ENCODE peak calls at places on chromosomes 1 and 21, in five cellular contexts. U, P, G, O and J are unnamed samples.
A peak's percentile ranks its signal among the peaks of the same experiment; 100 is the strongest.

GRCh38 chr1:168513656-168514404 is 30.0 kb downstream of the XCL2 start:
- DNase-seq in G (no peak), P (no peak), O (no peak), U (no peak), J (peak; percentile 23)

GRCh38 chr1:225388372-225388771 is 39.5 kb downstream of the LBR start:
- DNase-seq in O (peak; percentile 5), P (no peak), U (no peak), G (no peak), J (peak; percentile 1)

GRCh38 chr1:116988908-116989307 is 12.7 kb upstream of the CD101 start:
- DNase-seq in O (no peak), G (no peak), U (no peak), P (no peak), J (no peak)

GRCh38 chr21:25767921-25768320 is 33.1 kb downstream of the GABPA start:
- DNase-seq in O (no peak), P (no peak), U (no peak), G (no peak), J (no peak)

GRCh38 chr1:223739366-223740057 is 27.2 kb downstream of the CAPN2 start:
- DNase-seq in G (no peak), O (no peak), P (no peak), U (no peak), J (no peak)

GRCh38 chr1:8821084-8821483 is 3.6 kb upstream of the RERE start:
- DNase-seq in O (no peak), U (no peak), G (no peak), P (no peak), J (no peak)

GRCh38 chr1:3323021-3323790 is 131.3 kb upstream of the ARHGEF16 start:
- DNase-seq in G (no peak), P (peak; percentile 74), O (no peak), U (no peak), J (no peak)

GRCh38 chr21:35150562-35151226 is 101.6 kb upstream of the RUNX1 start:
- DNase-seq in U (no peak), P (no peak), O (peak; percentile 73), G (no peak), J (peak; percentile 47)

GRCh38 chr1:58773406-58773840 is 10.4 kb downstream of the JUN start:
- DNase-seq in O (peak; percentile 84), G (no peak), U (no peak), P (peak; percentile 21), J (peak; percentile 86)

GRCh38 chr1:208242829-208243521 is 1.2 kb downstream of the PLXNA2 start:
- DNase-seq in O (no peak), G (no peak), U (peak; percentile 45), P (peak; percentile 78), J (peak; percentile 48)

GRCh38 chr1:24009406-24009805 is 29.3 kb upstream of the SRSF10 start:
- DNase-seq in G (no peak), U (no peak), P (no peak), O (peak; percentile 78), J (no peak)

GRCh38 chr1:163069655-163070277 is 605 bp downstream of the RGS4 start:
- DNase-seq in P (no peak), U (no peak), O (no peak), G (no peak), J (no peak)

GRCh38 chr21:45846373-45847160 is 135.0 kb upstream of the COL6A1 start:
- DNase-seq in U (no peak), G (no peak), P (no peak), O (peak; percentile 14), J (peak; percentile 29)

GRCh38 chr1:209850342-209850979 is 22.7 kb downstream of the UTP25 start:
- DNase-seq in U (peak; percentile 79), G (no peak), O (peak; percentile 45), P (peak; percentile 62), J (peak; percentile 64)

GRCh38 chr1:32939655-32940371 is 24.8 kb downstream of the RNF19B start:
- DNase-seq in O (peak; percentile 96), P (no peak), U (peak; percentile 52), G (no peak), J (peak; percentile 95)

GRCh38 chr1:19610282-19610978 is 33.7 kb upstream of the NBL1 start:
- DNase-seq in G (no peak), U (no peak), P (no peak), O (peak; percentile 58), J (no peak)

GRCh38 chr1:207499573-207499972 is 3.6 kb downstream of the CR1 start:
- DNase-seq in P (peak; percentile 77), G (no peak), O (peak; percentile 59), U (peak; percentile 73), J (peak; percentile 44)

GRCh38 chr21:31346256-31346821 is 2.3 kb upstream of the TIAM1 start:
- DNase-seq in G (no peak), O (no peak), P (no peak), U (no peak), J (peak; percentile 46)

GRCh38 chr1:73105755-73106154 is 823.4 kb upstream of the NEGR1 start:
- DNase-seq in U (no peak), G (no peak), P (no peak), O (no peak), J (no peak)

GRCh38 chr1:221877365-221877764 is 135.5 kb upstream of the DUSP10 start:
- DNase-seq in G (no peak), U (no peak), O (no peak), P (no peak), J (no peak)
- H3K9ac ChIP-seq in G (no peak overlapping the region), U (no peak overlapping the region), O (no peak overlapping the region), P (no peak overlapping the region), J (no peak overlapping the region)

GRCh38 chr1:155000725-155001437 is 1.7 kb upstream of the ZBTB7B start:
- DNase-seq in U (peak; percentile 81), P (peak; percentile 96), O (peak; percentile 77), G (no peak), J (peak; percentile 88)
- TF ChIP-seq CTCF in U (peak; percentile 18), P (no peak), O (peak; percentile 5), G (no peak), J (no peak)

GRCh38 chr21:44333701-44334636 is 5.2 kb downstream of the CFAP410 start:
- DNase-seq in P (no peak), O (no peak), U (no peak), G (no peak), J (no peak)
- H3K4me1 ChIP-seq in P (no peaks in the 10 kb centered on the region), O (peaks cover 4% of the 10 kb centered on the region), U (peaks cover 7% of the 10 kb centered on the region), G (peaks cover 2% of the 10 kb centered on the region), J (peaks cover 5% of the 10 kb centered on the region)

DNA sequence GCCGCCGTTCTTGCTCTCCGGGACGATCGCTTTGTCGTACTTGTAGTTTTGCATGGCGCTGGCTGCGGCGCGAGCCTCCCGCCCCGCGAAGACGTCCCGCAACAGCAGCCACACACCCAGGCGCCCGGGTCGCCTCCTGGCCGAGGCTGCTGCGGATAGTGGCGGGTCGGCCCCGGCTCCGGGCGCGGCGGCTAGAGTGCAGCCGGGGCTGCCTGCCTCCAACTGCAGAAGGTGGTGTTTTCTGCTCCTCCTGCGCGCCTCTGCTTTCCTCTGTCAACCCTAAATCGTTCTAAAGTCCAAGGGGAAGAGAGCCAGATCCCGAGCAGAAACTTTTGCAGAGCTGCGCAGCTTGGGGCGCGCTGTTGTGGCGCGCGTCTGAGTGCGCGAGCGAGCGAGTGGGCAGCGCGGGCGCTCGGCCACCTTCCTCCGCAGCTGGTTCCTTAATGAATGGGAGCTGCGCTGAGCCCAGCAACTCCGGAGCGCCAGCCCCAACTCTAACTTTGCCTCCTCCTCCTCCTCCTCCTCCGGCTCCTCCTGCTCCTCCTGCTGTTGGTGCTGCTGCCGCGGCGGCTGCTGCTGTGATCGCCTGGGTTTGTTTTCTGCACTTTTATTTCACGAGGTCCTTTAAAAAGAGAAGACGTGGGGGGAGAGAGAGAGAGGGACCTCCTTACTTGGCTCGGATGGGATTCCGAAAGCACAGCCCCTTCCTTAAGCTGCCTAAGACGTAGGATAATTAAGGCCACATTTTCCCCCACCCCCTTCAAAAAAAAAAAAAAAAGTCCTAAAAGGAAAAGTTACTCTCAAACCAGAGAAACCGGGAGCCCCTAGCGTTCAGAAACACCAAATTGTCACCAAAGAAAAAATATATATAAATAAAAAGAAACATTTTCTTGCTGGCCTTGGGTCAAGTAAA is at the start of gene PLPP3:
- DNase-seq in U (no peak), G (peak; percentile 70), O (peak; percentile 94), P (peak; percentile 93), J (peak; percentile 98)
- H3K9ac ChIP-seq in U (no peak within 1 kb of the TSS), G (peak within 1 kb of the TSS; percentile 72), O (peak within 1 kb of the TSS; percentile 97), P (peak within 1 kb of the TSS; percentile 68), J (peak within 1 kb of the TSS; percentile 91)